ENCODE peak calls at places on chromosomes 11 and 22, in five cellular contexts. J is HCT116, I is OCI-LY7, Z is GM23338, X is MM.1S. Y is an unnamed sample. For H3K9me2, the result is how much of the 10 kb centered on the place peaks cover.

GRCh38 chr11:66745356-66746235 is 16.6 kb upstream of the SPTBN2 start:
- DNase-seq in J (no peak), I (peak), X (peak), Z (peak), Y (no peak)

GRCh38 chr11:112364962-112365481 is 104.4 kb upstream of the PLET1 start:
- DNase-seq in I (no peak), J (no peak), X (no peak), Z (no peak), Y (peak)

GRCh38 chr22:28711820-28712777 is 29.5 kb downstream of the CHEK2 start:
- DNase-seq in X (no peak), Z (no peak), I (no peak), J (no peak), Y (no peak)

GRCh38 chr11:57167125-57167839 is 14.5 kb upstream of the LRRC55 start:
- DNase-seq in X (no peak), J (no peak), Z (no peak), I (no peak), Y (peak)

GRCh38 chr22:49715450-49715849 is 112.2 kb downstream of the BRD1 start:
- DNase-seq in Z (no peak), J (no peak), X (no peak), I (no peak), Y (no peak)

GRCh38 chr11:34266090-34266912 is 91.5 kb downstream of the ABTB2 start:
- DNase-seq in Z (no peak), I (no peak), X (no peak), J (no peak), Y (no peak)

GRCh38 chr11:94132152-94132558 is 3.5 kb downstream of the PANX1 start:
- DNase-seq in X (no peak), Z (no peak), J (no peak), I (no peak), Y (no peak)

GRCh38 chr22:26669060-26669481 is 11.7 kb downstream of the MIAT start:
- DNase-seq in X (no peak), Z (peak), J (peak), I (peak), Y (peak)

GRCh38 chr22:20569059-20570058 is 61.9 kb downstream of the MED15 start:
- DNase-seq in I (no peak), J (peak), X (no peak), Z (no peak), Y (no peak)

GRCh38 chr11:1603629-1604028 is 4.6 kb downstream of the KRTAP5-3 start:
- DNase-seq in X (no peak), Z (no peak), J (no peak), I (no peak), Y (no peak)

GRCh38 chr11:1232328-1233321 is 9.8 kb downstream of the MUC5B start:
- DNase-seq in X (no peak), J (no peak), I (no peak), Z (no peak), Y (peak)

GRCh38 chr11:44852159-44852707 is 98.5 kb downstream of the TP53I11 start:
- DNase-seq in X (no peak), Z (no peak), J (no peak), I (no peak), Y (no peak)

DNA sequence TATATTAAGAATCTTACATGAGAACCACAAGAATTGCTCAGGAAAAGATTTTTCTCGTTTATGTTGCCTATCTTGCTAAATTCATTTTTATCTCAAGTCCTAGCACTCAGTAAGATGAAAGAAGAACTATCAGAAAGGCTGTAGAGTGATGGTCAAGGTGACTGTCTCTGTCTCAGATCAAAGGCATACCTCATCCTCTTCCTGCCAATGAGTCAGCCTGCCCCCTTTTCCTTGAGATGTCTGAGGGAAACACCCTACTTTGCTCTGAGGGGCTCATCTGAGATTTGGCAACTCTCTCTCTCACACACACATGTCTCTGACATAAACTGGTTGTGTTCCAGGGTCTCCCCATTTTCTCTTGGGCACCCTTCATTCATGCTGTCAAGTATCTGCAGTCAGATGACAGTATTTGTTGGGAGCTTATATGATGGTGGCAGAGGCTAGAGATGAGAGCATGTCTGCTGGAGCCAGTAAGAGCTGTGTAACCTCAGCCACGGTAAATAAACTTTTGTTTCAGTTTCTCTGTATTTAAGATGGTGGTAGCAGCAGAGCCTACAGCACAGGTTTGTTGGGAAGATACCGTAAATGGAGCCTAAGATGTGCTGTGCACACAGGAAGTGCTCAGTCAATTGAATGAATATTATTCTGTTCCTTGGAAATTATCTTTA is 1.6 kb downstream of the MMP27 start:
- DNase-seq in I (no peak), J (no peak), X (no peak), Z (no peak), Y (no peak)
- H3K9me2 ChIP-seq in I (under half), J (under half), X (under half), Z (under half), Y (under half)

DNA sequence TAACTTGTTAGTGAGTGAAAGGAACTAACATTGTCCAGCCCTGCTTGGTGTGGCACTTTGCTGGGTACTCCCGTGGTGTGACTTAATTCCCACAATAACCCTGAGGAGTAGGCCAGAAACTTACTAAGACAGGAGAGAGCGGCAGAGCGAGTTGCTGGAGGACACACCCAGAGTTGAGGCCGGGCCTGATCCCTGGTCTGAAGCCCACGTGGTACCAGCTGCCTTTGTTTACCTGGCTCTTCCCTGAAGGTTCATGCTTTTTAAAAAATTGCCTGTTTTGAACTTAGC is 594 bp downstream of the MPST start:
- DNase-seq in X (peak), Z (no peak), I (peak), J (peak), Y (peak)
- H3K9me2 ChIP-seq in X (under half), Z (under half), I (under half), J (under half), Y (under half)

DNA sequence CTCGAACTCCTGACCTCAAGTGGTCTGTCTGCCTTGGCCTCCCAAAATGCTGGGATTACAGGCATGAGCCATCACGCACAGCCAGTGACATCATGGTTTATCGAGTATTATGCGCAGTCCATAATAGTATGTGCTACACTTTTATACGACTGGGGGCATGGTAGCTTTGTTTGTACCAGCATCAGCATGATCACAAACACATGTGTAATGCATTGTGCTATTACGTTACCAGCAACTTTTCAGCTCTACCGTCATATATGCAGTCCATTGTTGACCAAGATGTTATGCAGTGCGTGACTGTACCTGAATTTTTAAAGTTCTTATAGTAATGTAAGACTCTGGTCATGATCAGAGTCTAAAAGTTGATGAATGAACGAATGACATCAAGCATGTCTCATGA is 67.9 kb downstream of the ZC3H12C start:
- DNase-seq in J (no peak), Z (no peak), I (no peak), X (no peak), Y (no peak)
- H3K9me2 ChIP-seq in J (under half), Z (under half), I (under half), X (under half), Y (under half)

GRCh38 chr22:25167834-25168601 is 31.6 kb upstream of the CRYBB3 start:
- DNase-seq in I (no peak), Z (no peak), J (peak), X (no peak), Y (no peak)

GRCh38 chr22:25167082-25167481 is 32.6 kb upstream of the CRYBB3 start:
- DNase-seq in I (no peak), Z (no peak), J (peak), X (no peak), Y (no peak)

GRCh38 chr22:25166266-25167056 is 33.2 kb upstream of the CRYBB3 start:
- DNase-seq in X (no peak), Z (no peak), I (no peak), J (no peak), Y (no peak)

GRCh38 chr22:25162561-25162960 is 37.1 kb upstream of the CRYBB3 start:
- DNase-seq in Z (no peak), J (no peak), I (no peak), X (no peak), Y (no peak)

DNA sequence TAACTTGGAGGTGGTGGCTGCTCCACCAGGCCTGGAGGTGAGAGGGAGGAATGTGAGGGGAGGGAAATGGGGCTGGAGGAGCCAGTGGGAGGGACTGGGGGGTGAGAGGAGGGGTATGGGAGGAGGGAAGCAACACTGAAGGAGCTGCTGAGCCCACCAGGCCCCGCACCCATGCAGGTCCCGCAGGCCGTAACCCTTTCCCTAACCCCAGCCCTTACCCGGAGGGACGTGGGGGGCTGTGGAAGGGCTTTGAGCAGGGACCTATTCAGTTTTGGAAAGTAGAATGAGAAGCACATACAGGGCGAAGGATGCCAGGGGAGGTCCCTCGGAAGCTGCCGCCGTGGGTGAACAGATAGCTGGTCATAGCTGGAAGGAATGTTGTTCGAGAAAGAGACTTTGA is 33.9 kb upstream of the CRYBB3 start:
- DNase-seq in X (no peak), I (no peak), J (no peak), Z (no peak), Y (no peak)
- H3K9me2 ChIP-seq in X (under half), I (under half), J (under half), Z (under half), Y (under half)

GRCh38 chr11:124724854-124725718 is 14.7 kb upstream of the NRGN start:
- DNase-seq in J (no peak), Z (no peak), X (no peak), I (peak), Y (no peak)
- H3K9me2 ChIP-seq in J (under half), Z (under half), X (under half), I (under half), Y (under half)

GRCh38 chr11:16610213-16610737 is 128.2 kb upstream of the C11orf58 start:
- DNase-seq in Z (peak), J (no peak), X (no peak), I (no peak), Y (no peak)
- H3K9me2 ChIP-seq in Z (under half), J (under half), X (under half), I (under half), Y (under half)

Y was measured in SK-N-SH.